ENCODE peak calls at places on chromosomes 16 and 17, in six cellular contexts. S, D, X, U, R and A are unnamed samples. For H3K36me3, the result is how much of the 10 kb centered on the place peaks cover.

GRCh38 chr17:73465851-73466250 is 154.1 kb upstream of the CDC42EP4 start:
- DNase-seq in U (no peak), S (no peak), X (no peak), R (no peak), D (no peak), A (no peak)

GRCh38 chr16:56632160-56632847 is at the start of gene MT1M:
- DNase-seq in X (no peak), U (no peak), S (no peak), D (no peak), R (no peak), A (no peak)

GRCh38 chr16:89779231-89779912 is 37.1 kb downstream of the FANCA start:
- DNase-seq in S (no peak), U (no peak), X (no peak), R (no peak), D (no peak), A (no peak)

GRCh38 chr17:17416400-17417360 is 60.1 kb upstream of the MED9 start:
- DNase-seq in D (no peak), R (peak), U (no peak), X (peak), S (no peak), A (no peak)

GRCh38 chr16:77850637-77851330 is 62.4 kb downstream of the VAT1L start:
- DNase-seq in X (no peak), S (no peak), R (no peak), U (no peak), D (no peak), A (no peak)

GRCh38 chr16:67235816-67236547 is 9.1 kb downstream of the TMEM208 start:
- DNase-seq in S (no peak), D (no peak), R (no peak), X (peak), U (peak), A (no peak)

GRCh38 chr17:9367186-9367585 is 208.4 kb downstream of the STX8 start:
- DNase-seq in X (no peak), D (no peak), R (no peak), S (no peak), U (no peak), A (no peak)

GRCh38 chr17:63706346-63707102 is 6.6 kb upstream of the LIMD2 start:
- DNase-seq in D (no peak), X (no peak), S (no peak), U (no peak), R (no peak), A (no peak)

GRCh38 chr17:77332981-77333685 is 192.4 kb downstream of the SEC14L1 start:
- DNase-seq in S (no peak), X (peak), U (peak), R (no peak), D (peak), A (no peak)

GRCh38 chr16:51666821-51667220 is 515.8 kb upstream of the SALL1 start:
- DNase-seq in U (no peak), S (no peak), D (no peak), X (no peak), R (no peak), A (no peak)

GRCh38 chr17:6100146-6100545 is 30.0 kb downstream of the WSCD1 start:
- DNase-seq in D (no peak), X (no peak), U (peak), S (no peak), R (no peak), A (no peak)

GRCh38 chr16:62404857-62405611 is 368.8 kb upstream of the CDH8 start:
- DNase-seq in X (no peak), D (no peak), S (no peak), U (no peak), R (no peak), A (no peak)

GRCh38 chr17:59842901-59843652 is 49.7 kb downstream of the TUBD1 start:
- DNase-seq in U (no peak), X (peak), D (peak), R (peak), S (peak), A (no peak)

GRCh38 chr16:87376660-87377059 is 6.9 kb downstream of the FBXO31 start:
- DNase-seq in U (peak), S (no peak), R (no peak), D (no peak), X (peak), A (no peak)

GRCh38 chr17:8122391-8122922 is 1.4 kb downstream of the HES7 start:
- DNase-seq in R (no peak), S (no peak), D (no peak), X (no peak), U (no peak), A (no peak)

GRCh38 chr17:61597606-61598005 is 6.6 kb upstream of the NACA2 start:
- DNase-seq in U (no peak), D (no peak), X (no peak), R (no peak), S (no peak), A (no peak)

GRCh38 chr16:14179116-14179515 is 108.0 kb downstream of the MRTFB start:
- DNase-seq in U (no peak), R (no peak), D (no peak), S (no peak), X (no peak), A (no peak)

GRCh38 chr17:70072900-70073299 is 2.1 kb upstream of the KCNJ16 start:
- DNase-seq in D (no peak), U (no peak), X (no peak), R (no peak), S (no peak), A (no peak)

GRCh38 chr17:6711681-6712057 is 1.5 kb downstream of the SLC13A5 start:
- DNase-seq in X (no peak), D (no peak), S (no peak), U (no peak), R (no peak), A (no peak)

GRCh38 chr17:4881761-4882555 is 17.4 kb upstream of the C17orf107 start:
- DNase-seq in D (peak), R (peak), X (peak), S (no peak), U (peak), A (no peak)

GRCh38 chr16:67173323-67173722 is 3.0 kb downstream of the NOL3 start:
- DNase-seq in R (no peak), U (no peak), S (no peak), D (no peak), X (no peak), A (no peak)

GRCh38 chr17:64638552-64639198 is 23.4 kb downstream of the SMURF2 start:
- DNase-seq in R (no peak), U (no peak), X (no peak), S (no peak), D (no peak), A (no peak)

GRCh38 chr16:83955218-83956130 is 2.4 kb downstream of the OSGIN1 start:
- DNase-seq in D (no peak), U (no peak), R (no peak), X (no peak), S (no peak), A (no peak)

GRCh38 chr16:72739577-72739976 is 308.4 kb downstream of the ZFHX3 start:
- DNase-seq in X (no peak), R (no peak), S (no peak), U (no peak), D (no peak), A (no peak)

GRCh38 chr16:55832788-55833583 is at the start of gene CES1:
- DNase-seq in U (peak), S (no peak), X (no peak), D (peak), R (no peak), A (peak)

GRCh38 chr16:86343111-86343642 is 167.2 kb upstream of the FOXF1 start:
- DNase-seq in U (no peak), X (no peak), S (no peak), R (no peak), D (no peak), A (peak)
- TF ChIP-seq POLR2AphosphoS5 in U (peak), X (no peak), S (no peak), R (no peak), D (no peak), A (peak)

DNA sequence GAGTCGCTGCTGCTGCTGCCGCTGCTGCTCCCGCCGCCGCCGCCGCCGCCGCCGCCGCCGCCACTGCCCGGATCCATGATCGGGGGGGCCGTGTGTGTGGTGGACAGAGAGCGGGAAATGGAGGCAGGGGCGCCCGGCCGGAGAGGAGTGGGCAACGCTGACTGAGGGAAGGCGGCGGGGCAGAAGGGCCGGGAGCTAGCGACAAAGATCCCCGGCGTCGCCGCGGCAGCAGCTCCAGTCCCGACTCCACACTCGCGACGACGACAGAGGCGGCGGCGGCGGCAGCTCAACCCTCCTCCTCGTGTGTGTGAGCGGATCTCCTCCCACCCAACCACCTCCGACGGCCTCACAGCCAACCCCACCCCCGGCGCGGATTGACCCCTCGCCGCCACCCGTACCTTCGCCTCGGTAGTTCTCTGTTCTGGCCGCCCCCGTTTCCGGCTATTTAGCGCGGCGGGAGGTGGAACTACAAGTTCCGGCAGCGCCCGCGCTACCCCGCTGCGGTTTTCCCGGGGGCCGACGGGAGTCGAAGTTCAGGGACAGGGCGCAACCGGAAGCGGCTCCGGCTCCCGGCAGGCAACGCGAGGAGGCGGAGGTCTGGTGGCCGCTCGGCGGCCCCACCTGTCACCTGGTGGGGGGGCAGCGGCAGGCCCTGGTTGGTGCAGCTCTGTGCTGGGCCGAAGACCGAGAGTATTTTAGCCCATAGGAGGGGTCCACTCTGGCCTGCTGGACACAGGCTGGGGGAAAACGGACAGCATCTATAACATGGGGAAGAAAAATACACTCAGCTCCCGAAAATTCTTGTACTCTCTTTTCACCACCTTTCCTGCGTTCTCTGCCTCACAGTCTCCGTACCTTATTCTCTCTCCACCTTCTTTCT is at the start of gene GSPT1:
- DNase-seq in R (peak), X (peak), U (peak), S (peak), D (peak), A (peak)
- TF ChIP-seq CTCF in R (no peak), X (peak), U (peak), S (no peak), D (peak), A (peak)

GRCh38 chr17:28343491-28343932 is 8.0 kb downstream of the TNFAIP1 start:
- DNase-seq in U (no peak), D (no peak), R (no peak), S (no peak), X (no peak), A (no peak)
- H3K36me3 ChIP-seq in U (half or more), D (under half), R (under half), S (under half), X (half or more), A (half or more)

DNA sequence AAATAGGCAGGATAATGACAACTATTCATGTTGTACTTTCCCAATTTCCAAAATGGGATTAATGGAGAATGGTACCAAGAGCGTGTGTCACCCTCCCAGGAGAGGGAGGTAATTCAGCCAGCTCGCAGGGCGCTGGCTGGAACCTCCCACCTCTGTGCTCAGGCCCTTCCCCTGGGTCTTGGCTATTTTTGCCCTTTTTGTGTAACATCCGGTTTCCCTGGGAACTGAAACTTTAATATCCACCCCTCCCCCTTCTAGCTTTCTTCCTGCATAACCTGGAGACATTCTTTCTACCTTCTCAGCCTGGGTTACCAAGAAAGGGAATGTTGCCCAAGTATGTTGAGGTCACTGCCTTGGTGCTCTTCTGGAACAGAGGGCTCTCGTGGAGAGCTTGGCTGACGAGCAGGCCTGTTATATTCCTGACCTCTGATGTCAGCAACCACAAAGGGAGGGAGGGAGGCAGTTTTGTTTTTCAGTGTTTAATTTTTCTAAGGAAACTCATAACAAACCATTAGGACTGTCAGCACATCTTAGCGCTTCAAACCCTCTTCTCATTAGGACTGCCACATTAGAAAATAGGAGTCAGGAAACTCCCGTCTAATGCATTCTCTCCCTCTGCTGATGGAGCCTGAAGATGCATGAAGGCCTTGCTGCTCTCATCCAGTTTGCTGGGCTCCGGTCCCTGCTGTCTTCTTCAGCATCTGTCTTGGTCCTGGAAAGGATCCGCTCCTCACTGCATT is 25.6 kb downstream of the ITGB3 start:
- DNase-seq in R (no peak), X (peak), U (peak), S (no peak), D (peak), A (no peak)
- TF ChIP-seq POLR2AphosphoS5 in R (no peak), X (no peak), U (peak), S (no peak), D (peak), A (peak)

GRCh38 chr17:31830971-31831755 is 27.9 kb downstream of the COPRS start:
- DNase-seq in R (no peak), X (peak), S (no peak), U (no peak), D (no peak), A (no peak)

GRCh38 chr17:31829649-31830048 is 29.4 kb downstream of the COPRS start:
- DNase-seq in X (no peak), R (no peak), D (no peak), S (no peak), U (no peak), A (no peak)

GRCh38 chr17:31824771-31825360 is 34.2 kb downstream of the COPRS start:
- DNase-seq in D (no peak), X (no peak), U (no peak), S (no peak), R (no peak), A (no peak)

GRCh38 chr17:31823014-31823413 is 36.0 kb downstream of the COPRS start:
- DNase-seq in D (no peak), S (no peak), R (no peak), X (no peak), U (no peak), A (no peak)

GRCh38 chr17:31825961-31826691 is 32.9 kb downstream of the COPRS start:
- DNase-seq in D (peak), R (no peak), X (no peak), U (no peak), S (no peak), A (no peak)
- TF ChIP-seq CTCF in D (no peak), R (no peak), X (no peak), U (no peak), S (no peak), A (no peak)

GRCh38 chr17:75940727-75941441 is at the start of gene FBF1:
- DNase-seq in S (peak), D (peak), R (peak), U (peak), X (peak), A (peak)
- H3K36me3 ChIP-seq in S (under half), D (under half), R (under half), U (under half), X (under half), A (under half)

GRCh38 chr16:30780021-30780420 is 7.0 kb downstream of the ZNF629 start:
- DNase-seq in D (no peak), R (no peak), X (no peak), S (no peak), U (no peak), A (no peak)
- TF ChIP-seq POLR2AphosphoS5 in D (no peak), R (no peak), X (no peak), S (no peak), U (no peak), A (no peak)

DNA sequence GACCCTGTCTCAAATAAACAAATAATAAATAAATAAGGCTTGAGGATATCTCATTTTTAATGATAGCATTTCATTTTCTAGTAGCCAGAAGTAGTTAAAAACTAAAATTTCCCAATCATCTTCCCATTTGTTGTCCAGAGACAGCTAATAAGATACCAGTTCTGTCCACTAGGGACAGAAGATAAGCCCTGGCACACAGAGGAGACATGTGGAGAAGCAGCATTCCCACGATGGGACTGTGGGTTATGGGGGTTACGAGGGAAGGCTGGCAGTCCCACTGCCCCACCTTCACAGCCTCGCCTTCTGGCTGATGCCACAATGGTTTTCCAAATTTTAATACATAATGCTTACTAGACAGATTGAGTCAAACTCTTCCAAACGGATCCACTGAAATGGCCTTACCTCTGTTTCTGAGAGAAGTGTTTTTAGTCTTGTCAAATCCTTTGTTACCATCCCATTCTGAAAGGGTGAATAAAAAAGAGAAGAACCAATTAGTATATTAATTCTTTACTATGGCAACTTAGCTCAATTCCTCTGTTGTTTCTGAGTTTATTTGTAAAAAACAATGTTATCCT is 44.2 kb downstream of the HELZ start:
- DNase-seq in X (peak), R (no peak), D (no peak), U (no peak), S (peak), A (no peak)
- TF ChIP-seq CTCF in X (peak), R (peak), D (no peak), U (peak), S (peak), A (no peak)